ENCODE peak calls at places on chromosome 6, in five cellular contexts. R is HCT116, U is GM12878, P is HepG2, O is Panc1. H is an unnamed sample.
A peak's percentile ranks its signal among the peaks of the same experiment; 100 is the strongest.

GRCh38 chr6:1390805-1391511 is 1.6 kb downstream of the FOXF2 start:
- DNase-seq in R (no peak), U (no peak), P (no peak), O (no peak), H (no peak)

GRCh38 chr6:146896960-146897701 is 298.4 kb downstream of the ADGB start:
- DNase-seq in R (no peak), U (no peak), P (no peak), O (no peak), H (no peak)

GRCh38 chr6:99814230-99814928 is 179.6 kb downstream of the MCHR2 start:
- DNase-seq in R (no peak), U (no peak), P (peak; percentile 3), O (no peak), H (no peak)

GRCh38 chr6:137767931-137768690 is 98.9 kb upstream of the TNFAIP3 start:
- DNase-seq in R (no peak), U (peak; percentile 79), P (no peak), O (no peak), H (peak; percentile 79)

GRCh38 chr6:90144396-90144795 is 152.2 kb downstream of the BACH2 start:
- DNase-seq in R (no peak), U (no peak), P (no peak), O (no peak), H (no peak)

GRCh38 chr6:143556529-143556928 is 45.0 kb upstream of the FUCA2 start:
- DNase-seq in R (no peak), U (no peak), P (no peak), O (no peak), H (no peak)

GRCh38 chr6:122818866-122819265 is 29.8 kb downstream of the SMPDL3A start:
- DNase-seq in R (no peak), U (no peak), P (no peak), O (no peak), H (no peak)

GRCh38 chr6:36615018-36615761 is 21.0 kb downstream of the SRSF3 start:
- DNase-seq in R (peak; percentile 41), U (no peak), P (peak; percentile 61), O (no peak), H (peak; percentile 79)

GRCh38 chr6:166253277-166254229 is 54.6 kb downstream of the PRR18 start:
- DNase-seq in R (no peak), U (no peak), P (no peak), O (no peak), H (no peak)

GRCh38 chr6:42260424-42260888 is 42.8 kb upstream of the MRPS10 start:
- DNase-seq in R (peak; percentile 83), U (no peak), P (peak; percentile 44), O (no peak), H (no peak)

GRCh38 chr6:145886228-145886956 is 71.8 kb upstream of the FBXO30 start:
- DNase-seq in R (no peak), U (no peak), P (no peak), O (no peak), H (no peak)

GRCh38 chr6:37123957-37124729 is 45.8 kb upstream of the PIM1 start:
- DNase-seq in R (no peak), U (no peak), P (no peak), O (no peak), H (no peak)

GRCh38 chr6:50471041-50471440 is 242.3 kb upstream of the TFAP2D start:
- DNase-seq in R (no peak), U (no peak), P (no peak), O (no peak), H (no peak)

GRCh38 chr6:131949909-131950766 is 1.0 kb downstream of the CCN2 start:
- DNase-seq in R (peak; percentile 32), U (no peak), P (peak; percentile 75), O (peak; percentile 77), H (no peak)

GRCh38 chr6:57021086-57021720 is 25.3 kb upstream of the KIAA1586 start:
- DNase-seq in R (peak; percentile 51), U (no peak), P (peak; percentile 46), O (peak; percentile 68), H (peak; percentile 8)

GRCh38 chr6:75778757-75779156 is 29.7 kb downstream of the MYO6 start:
- DNase-seq in R (no peak), U (no peak), P (no peak), O (no peak), H (no peak)

GRCh38 chr6:169812257-169812644 is 60.8 kb downstream of the ERMARD start:
- DNase-seq in R (no peak), U (no peak), P (no peak), O (no peak), H (no peak)

GRCh38 chr6:149317656-149318571 is at the start of gene TAB2:
- DNase-seq in R (no peak), U (no peak), P (no peak), O (no peak), H (peak; percentile 35)

GRCh38 chr6:138493413-138493812 is 5.9 kb downstream of the NHSL1 start:
- DNase-seq in R (no peak), U (no peak), P (no peak), O (no peak), H (no peak)

GRCh38 chr6:149013932-149014331 is 267.1 kb downstream of the UST start:
- DNase-seq in R (no peak), U (no peak), P (no peak), O (no peak), H (no peak)

GRCh38 chr6:36998723-36999466 is 6.6 kb upstream of the FGD2 start:
- DNase-seq in R (no peak), U (no peak), P (no peak), O (no peak), H (no peak)

GRCh38 chr6:90425161-90425641 is 128.6 kb upstream of the BACH2 start:
- DNase-seq in R (no peak), U (peak; percentile 48), P (no peak), O (no peak), H (no peak)

DNA sequence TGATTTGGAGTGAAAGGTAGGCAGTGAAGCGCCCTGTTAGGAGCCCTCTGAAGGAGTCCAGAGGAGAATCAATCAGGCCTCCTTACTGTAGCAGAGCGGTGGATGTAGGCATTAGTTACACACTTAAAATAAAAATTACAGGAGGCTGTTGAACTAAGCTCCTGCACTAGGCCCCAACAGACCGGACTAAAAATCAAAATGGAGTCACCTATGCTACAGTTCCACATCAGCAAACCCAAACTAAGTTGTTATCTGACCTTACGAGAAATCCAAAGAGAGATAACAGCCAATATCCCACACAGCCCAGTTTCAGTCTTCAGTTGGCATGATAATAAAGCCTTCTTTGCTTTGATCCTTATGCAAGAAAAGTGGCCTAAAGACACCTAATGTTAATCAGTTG is 26.8 kb downstream of the SGK1 start:
- DNase-seq in R (no peak), U (no peak), P (no peak), O (no peak), H (no peak)
- TF ChIP-seq POLR2AphosphoS5 in R (no peak), U (no peak), P (no peak), O (no peak), H (no peak)

GRCh38 chr6:31366693-31367470 is 9.9 kb upstream of the HLA-B start:
- DNase-seq in R (peak; percentile 87), U (peak; percentile 58), P (peak; percentile 80), O (peak; percentile 86), H (peak; percentile 75)
- TF ChIP-seq REST in R (no peak), U (no peak), P (no peak), O (no peak), H (no peak)

GRCh38 chr6:43878823-43879495 is 108.9 kb downstream of the VEGFA start:
- DNase-seq in R (no peak), U (no peak), P (no peak), O (no peak), H (no peak)
- TF ChIP-seq POLR2AphosphoS5 in R (no peak), U (no peak), P (no peak), O (no peak), H (no peak)

DNA sequence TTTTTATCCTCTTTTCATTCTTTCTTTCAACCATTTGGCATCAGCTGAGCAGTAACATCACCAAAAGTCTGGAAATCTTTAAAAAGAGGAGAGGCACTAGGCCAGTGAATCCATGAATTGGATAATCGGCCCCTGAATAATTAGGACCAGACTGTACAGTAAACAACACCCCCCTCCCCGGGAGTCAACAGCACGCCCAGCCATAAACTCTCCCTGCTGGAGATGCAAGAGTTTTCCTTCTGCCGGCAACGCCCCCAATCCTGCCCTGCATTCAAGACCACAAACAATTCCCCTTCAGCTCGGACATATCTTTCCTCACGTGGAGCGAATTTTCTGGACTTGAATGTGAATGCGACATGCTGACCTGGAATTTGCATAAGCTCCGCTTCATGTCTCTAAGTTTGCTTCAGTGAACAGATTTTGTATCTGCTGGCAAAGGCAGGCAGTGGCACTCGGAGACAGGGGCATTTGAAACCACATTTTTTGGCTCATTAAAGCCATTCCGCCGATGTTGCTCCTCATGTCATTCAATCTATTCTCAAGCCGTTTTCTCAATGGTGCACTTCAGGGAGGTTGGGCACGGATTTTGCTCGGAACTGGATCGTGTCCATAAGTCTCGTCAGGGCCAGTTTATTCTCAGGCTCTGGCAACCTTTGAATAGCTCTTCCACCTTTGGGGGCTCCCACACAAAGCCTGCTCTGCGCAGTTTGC is 38.0 kb upstream of the GMPR start:
- DNase-seq in R (no peak), U (no peak), P (no peak), O (no peak), H (no peak)
- TF ChIP-seq REST in R (no peak), U (no peak), P (no peak), O (no peak), H (no peak)

H was measured in HL-60.